ENCODE peak calls at places on chromosomes 2 and 18, in nine cellular contexts. J is adrenal gland, L is esophagus squamous epithelium, R is heart left ventricle, G is thyroid gland, K is breast epithelium, Y is IMR-90, O is sigmoid colon, Q is A549. P is an unnamed sample.
A peak's percentile ranks its signal among the peaks of the same experiment; 100 is the strongest.

GRCh38 chr2:21095714-21096113 is 28.1 kb upstream of the TDRD15 start:
- DNase-seq in Q (no peak), K (no peak), R (no peak), O (no peak), Y (no peak), G (no peak), L (no peak), J (no peak), P (no peak)

GRCh38 chr2:232815569-232815968 is 39.2 kb upstream of the KCNJ13 start:
- DNase-seq in R (no peak), Y (peak; percentile 10), G (no peak), K (no peak), Q (no peak), J (no peak), L (no peak), O (no peak), P (no peak)

GRCh38 chr18:58202406-58202730 is 158.3 kb downstream of the NEDD4L start:
- DNase-seq in K (peak; percentile 75), J (no peak), Q (no peak), G (no peak), R (no peak), O (no peak), Y (peak; percentile 34), L (no peak), P (peak; percentile 46)

GRCh38 chr2:62506421-62506750 is 391 bp upstream of the TMEM17 start:
- DNase-seq in Q (peak; percentile 20), L (no peak), G (no peak), R (no peak), J (no peak), Y (no peak), O (no peak), K (no peak), P (no peak)

GRCh38 chr2:224009605-224010330 is 29.3 kb downstream of the SERPINE2 start:
- DNase-seq in K (no peak), J (no peak), R (no peak), Y (peak; percentile 34), Q (no peak), L (no peak), G (peak; percentile 12), O (no peak), P (no peak)

GRCh38 chr2:147739531-147739930 is 105.3 kb upstream of the ACVR2A start:
- DNase-seq in R (no peak), O (no peak), K (no peak), Q (no peak), L (no peak), Y (no peak), J (no peak), G (no peak), P (no peak)

GRCh38 chr18:75896865-75897264 is 469.4 kb upstream of the SMIM21 start:
- DNase-seq in G (peak; percentile 37), K (no peak), J (no peak), L (no peak), R (no peak), Y (no peak), O (no peak), Q (peak; percentile 35), P (no peak)

GRCh38 chr2:105186967-105187498 is 54.5 kb upstream of the GPR45 start:
- DNase-seq in J (no peak), K (no peak), O (no peak), L (no peak), Q (no peak), Y (no peak), R (no peak), G (no peak), P (no peak)

GRCh38 chr18:55301836-55302235 is 286.2 kb downstream of the TCF4 start:
- DNase-seq in L (no peak), G (no peak), R (no peak), Y (no peak), J (no peak), O (no peak), K (no peak), Q (no peak), P (no peak)

GRCh38 chr2:24793752-24794477 is 690 bp downstream of the CENPO start:
- DNase-seq in K (no peak), Y (peak; percentile 35), J (no peak), O (no peak), L (no peak), G (no peak), Q (peak; percentile 37), R (no peak), P (no peak)

GRCh38 chr18:407168-407567 is 93.3 kb downstream of the COLEC12 start:
- DNase-seq in G (no peak), R (no peak), J (no peak), O (no peak), Q (no peak), Y (no peak), K (no peak), L (no peak), P (no peak)

GRCh38 chr2:155310589-155310988 is 612.1 kb downstream of the KCNJ3 start:
- DNase-seq in Y (no peak), L (no peak), J (no peak), G (no peak), R (no peak), O (no peak), K (no peak), Q (peak; percentile 3), P (no peak)

GRCh38 chr2:222315443-222316121 is 16.8 kb upstream of the PAX3 start:
- DNase-seq in O (no peak), J (no peak), Q (no peak), Y (no peak), K (no peak), R (no peak), L (no peak), G (no peak), P (no peak)
- TF ChIP-seq CTCF in O (no peak), J (no peak), Q (peak; percentile 12), Y (no peak), K (no peak), R (no peak), L (no peak), G (no peak), P (no peak)

GRCh38 chr2:152718047-152718908 is at the start of gene ARL6IP6:
- DNase-seq in L (peak; percentile 77), Q (peak; percentile 69), J (peak; percentile 94), R (peak; percentile 95), Y (peak; percentile 84), K (peak; percentile 90), O (peak; percentile 95), G (peak; percentile 94), P (peak; percentile 95)
- TF ChIP-seq POLR2A in L (no peak), Q (peak; percentile 76), J (peak; percentile 84), R (peak; percentile 83), Y (peak; percentile 76), K (peak; percentile 67), O (peak; percentile 76), G (no peak), P (peak; percentile 95)

GRCh38 chr2:231795525-231796327 is 9.5 kb downstream of the COPS7B start:
- DNase-seq in Y (peak; percentile 75), R (no peak), G (peak; percentile 71), J (peak; percentile 86), Q (peak; percentile 80), L (no peak), K (peak; percentile 21), O (no peak), P (peak; percentile 79)
- TF ChIP-seq CTCF in Y (peak; percentile 39), R (peak; percentile 9), G (peak; percentile 35), J (peak; percentile 68), Q (peak; percentile 57), L (peak; percentile 35), K (peak; percentile 30), O (no peak), P (peak; percentile 77)

DNA sequence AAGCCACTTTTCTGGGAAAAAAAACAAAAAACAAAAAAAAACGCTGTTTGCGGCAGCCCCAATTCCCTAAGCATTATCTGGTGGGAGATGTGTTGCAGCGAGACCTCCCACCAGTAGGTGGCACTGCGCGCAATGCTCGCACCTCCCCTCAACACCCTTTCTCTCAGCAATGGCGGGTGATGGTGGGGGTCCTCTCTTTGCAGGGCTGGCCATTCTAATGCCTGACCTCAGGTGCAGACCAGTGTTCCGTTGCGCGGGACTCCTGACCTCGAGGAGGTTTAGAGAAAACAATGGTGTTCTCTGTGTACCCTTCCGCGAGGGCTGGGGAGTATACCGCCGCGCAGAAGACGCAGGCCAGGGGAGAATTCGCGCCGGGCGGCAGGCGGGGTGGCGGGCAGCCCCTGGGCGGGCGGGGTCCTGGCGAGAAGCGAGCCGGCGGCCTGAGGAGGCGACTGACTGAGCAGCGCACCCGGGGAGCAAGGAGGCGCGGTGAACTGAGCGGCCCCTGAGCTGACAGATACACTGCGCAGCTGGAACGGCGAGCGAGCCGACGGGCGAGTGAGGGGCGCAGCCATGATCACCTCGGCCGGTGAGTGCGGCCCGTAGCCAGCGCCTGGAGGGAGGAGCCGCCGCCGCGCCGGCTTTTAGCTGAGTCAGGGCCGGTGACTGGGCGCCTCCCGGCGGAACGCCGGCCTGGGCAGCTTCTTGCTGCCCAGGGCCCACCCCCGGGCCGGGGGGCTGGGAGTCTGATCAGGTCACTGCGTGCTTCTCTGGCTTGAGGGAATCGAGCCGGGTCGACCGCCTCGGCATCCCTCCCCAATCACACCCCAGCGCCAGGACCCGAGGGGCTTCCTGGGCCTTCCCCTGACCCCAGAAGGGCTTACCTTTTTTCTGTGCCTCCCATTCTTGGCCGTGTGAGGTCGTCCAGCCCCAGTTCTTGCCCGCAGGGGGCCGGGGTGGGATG is at the start of gene PSMD1:
- DNase-seq in G (peak; percentile 92), O (peak; percentile 95), Q (peak; percentile 87), J (peak; percentile 93), R (peak; percentile 92), Y (peak; percentile 93), K (peak; percentile 87), L (peak; percentile 75), P (peak; percentile 93)
- TF ChIP-seq POLR2A in G (no peak), O (no peak), Q (peak; percentile 63), J (peak; percentile 47), R (peak; percentile 42), Y (peak; percentile 86), K (no peak), L (no peak), P (peak; percentile 43)

GRCh38 chr18:22410126-22410525 is 7.6 kb downstream of the CTAGE1 start:
- DNase-seq in G (no peak), K (no peak), J (no peak), Y (no peak), L (no peak), O (no peak), R (no peak), Q (no peak), P (no peak)

GRCh38 chr18:22411442-22411841 is 6.3 kb downstream of the CTAGE1 start:
- DNase-seq in O (no peak), Q (no peak), J (no peak), G (no peak), L (no peak), Y (no peak), R (no peak), K (no peak), P (no peak)

GRCh38 chr18:22405142-22405541 is 12.6 kb downstream of the CTAGE1 start:
- DNase-seq in O (no peak), L (no peak), G (no peak), K (no peak), R (no peak), Q (no peak), Y (no peak), J (no peak), P (no peak)

GRCh38 chr18:22409445-22409844 is 8.3 kb downstream of the CTAGE1 start:
- DNase-seq in R (no peak), L (no peak), J (no peak), G (no peak), O (no peak), K (no peak), Y (no peak), Q (no peak), P (no peak)

DNA sequence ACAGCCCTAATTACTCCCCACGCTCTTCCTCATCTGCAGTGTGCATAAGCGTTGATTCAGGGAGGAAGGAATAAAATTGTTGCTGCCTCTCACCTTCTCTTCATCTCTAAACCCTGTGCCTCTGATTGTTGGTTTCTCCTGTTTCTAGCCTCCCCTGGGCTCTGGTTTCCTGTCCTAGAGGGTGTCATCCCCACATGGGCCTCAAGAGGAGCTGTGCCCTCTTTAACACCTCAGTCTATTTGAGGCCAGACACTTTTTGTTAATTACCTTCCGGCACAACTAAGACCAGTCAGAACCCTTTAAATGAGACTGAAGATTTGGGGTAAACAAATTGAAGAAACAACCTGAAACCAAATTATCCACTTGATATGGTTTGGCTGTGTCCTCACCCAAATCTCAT is 9.7 kb downstream of the CTAGE1 start:
- DNase-seq in L (no peak), R (no peak), J (no peak), G (no peak), K (no peak), Q (no peak), Y (no peak), O (no peak), P (no peak)
- TF ChIP-seq CTCF in L (no peak), R (no peak), J (no peak), G (no peak), K (no peak), Q (no peak), Y (no peak), O (no peak), P (no peak)

P was measured in transverse colon.